ENCODE peak calls at places on chromosomes 16 and 17, in ten cellular contexts. H is GM20000, N is Calu3, O is AG10803, K is keratinocyte, P is left lung, R is heart left ventricle, I is A549, T is fibroblast of lung, U is GM06990. E is an unnamed sample.

GRCh38 chr16:24367186-24367585 is 111.1 kb downstream of the CACNG3 start:
- DNase-seq in H (no peak), N (no peak), O (no peak), K (no peak), P (no peak), R (no peak), I (no peak), T (no peak), U (no peak), E (no peak)

GRCh38 chr16:55042556-55043432 is 112.1 kb downstream of the IRX5 start:
- DNase-seq in H (no peak), N (no peak), O (no peak), K (no peak), P (no peak), R (no peak), I (no peak), T (no peak), U (no peak), E (no peak)

GRCh38 chr17:77827461-77827968 is 131.0 kb upstream of the TNRC6C start:
- DNase-seq in H (no peak), N (no peak), O (no peak), K (no peak), P (peak), R (no peak), I (no peak), T (no peak), U (no peak), E (no peak)

GRCh38 chr17:79387783-79388182 is 223.1 kb downstream of the RBFOX3 start:
- DNase-seq in H (no peak), N (no peak), O (no peak), K (no peak), P (no peak), R (no peak), I (no peak), T (no peak), U (no peak), E (no peak)

GRCh38 chr16:17275076-17275732 is 195.6 kb downstream of the XYLT1 start:
- DNase-seq in H (peak), N (peak), O (no peak), K (no peak), P (no peak), R (no peak), I (peak), T (no peak), U (no peak), E (no peak)

GRCh38 chr16:70736454-70737376 is 50.9 kb upstream of the MTSS2 start:
- DNase-seq in H (no peak), N (no peak), O (peak), K (no peak), P (peak), R (no peak), I (no peak), T (peak), U (no peak), E (no peak)

GRCh38 chr17:15351925-15352324 is 10.5 kb upstream of the TEKT3 start:
- DNase-seq in H (no peak), N (no peak), O (peak), K (peak), P (no peak), R (no peak), I (peak), T (peak), U (no peak), E (no peak)

GRCh38 chr17:4768281-4768680 is 3.4 kb upstream of the TM4SF5 start:
- DNase-seq in H (no peak), N (no peak), O (no peak), K (no peak), P (no peak), R (no peak), I (no peak), T (no peak), U (no peak), E (no peak)

GRCh38 chr17:48639982-48640857 is 14.1 kb upstream of the HOXB9 start:
- DNase-seq in H (no peak), N (no peak), O (no peak), K (no peak), P (no peak), R (no peak), I (no peak), T (no peak), U (no peak), E (no peak)

GRCh38 chr17:80319262-80319998 is 58.8 kb downstream of the RNF213 start:
- DNase-seq in H (no peak), N (no peak), O (no peak), K (no peak), P (no peak), R (no peak), I (no peak), T (no peak), U (no peak), E (no peak)

GRCh38 chr17:7837375-7838290 is 3.6 kb downstream of the KDM6B start:
- DNase-seq in H (no peak), N (no peak), O (no peak), K (no peak), P (no peak), R (no peak), I (no peak), T (no peak), U (no peak), E (no peak)

GRCh38 chr17:7046127-7046724 is 2.3 kb upstream of the SLC16A11 start:
- DNase-seq in H (no peak), N (peak), O (no peak), K (no peak), P (peak), R (no peak), I (no peak), T (no peak), U (no peak), E (no peak)

GRCh38 chr17:42979511-42980273 is at the start of gene PTGES3L:
- DNase-seq in H (peak), N (peak), O (no peak), K (no peak), P (no peak), R (peak), I (peak), T (peak), U (no peak), E (peak)

GRCh38 chr17:48162305-48162934 is 54.9 kb downstream of the SNX11 start:
- DNase-seq in H (no peak), N (no peak), O (no peak), K (no peak), P (no peak), R (no peak), I (peak), T (no peak), U (no peak), E (no peak)

GRCh38 chr17:14622622-14623101 is 321.8 kb downstream of the HS3ST3B1 start:
- DNase-seq in H (no peak), N (no peak), O (peak), K (peak), P (no peak), R (no peak), I (no peak), T (no peak), U (no peak), E (no peak)

GRCh38 chr17:73562896-73563295 is 81.3 kb downstream of the SDK2 start:
- DNase-seq in H (no peak), N (no peak), O (no peak), K (no peak), P (peak), R (no peak), I (no peak), T (no peak), U (no peak), E (no peak)

GRCh38 chr17:16287563-16288027 is 65.7 kb downstream of the CENPV start:
- DNase-seq in H (peak), N (peak), O (peak), K (no peak), P (no peak), R (no peak), I (no peak), T (peak), U (peak), E (peak)

GRCh38 chr17:8838551-8839095 is 28.9 kb downstream of the PIK3R6 start:
- DNase-seq in H (no peak), N (no peak), O (no peak), K (no peak), P (no peak), R (no peak), I (no peak), T (no peak), U (no peak), E (no peak)

GRCh38 chr17:56675876-56676660 is 82.6 kb downstream of the NOG start:
- DNase-seq in H (no peak), N (no peak), O (no peak), K (no peak), P (no peak), R (no peak), I (no peak), T (no peak), U (no peak), E (no peak)

GRCh38 chr17:58282442-58282841 is 1.7 kb upstream of the MPO start:
- DNase-seq in H (no peak), N (no peak), O (no peak), K (no peak), P (no peak), R (no peak), I (no peak), T (no peak), U (no peak), E (no peak)

GRCh38 chr17:149897-150575 is 12.7 kb downstream of the SCGB1C2 start:
- DNase-seq in H (no peak), N (peak), O (no peak), K (no peak), P (peak), R (no peak), I (no peak), T (no peak), U (no peak), E (no peak)

GRCh38 chr17:30808785-30809286 is 15.7 kb downstream of the CRLF3 start:
- DNase-seq in H (peak), N (no peak), O (no peak), K (no peak), P (no peak), R (no peak), I (no peak), T (no peak), U (peak), E (peak)

GRCh38 chr16:56450275-56450889 is 750 bp downstream of the NUDT21 start:
- DNase-seq in H (no peak), N (no peak), O (peak), K (no peak), P (no peak), R (no peak), I (no peak), T (peak), U (peak), E (no peak)

GRCh38 chr17:77750427-77751043 is 208.0 kb upstream of the TNRC6C start:
- DNase-seq in H (no peak), N (no peak), O (no peak), K (no peak), P (no peak), R (no peak), I (no peak), T (no peak), U (no peak), E (no peak)

GRCh38 chr17:58329035-58329807 is 626 bp upstream of the TSPOAP1 start:
- DNase-seq in H (peak), N (no peak), O (no peak), K (no peak), P (peak), R (peak), I (no peak), T (no peak), U (peak), E (peak)

GRCh38 chr16:85425061-85425662 is 188.0 kb upstream of the GSE1 start:
- DNase-seq in H (no peak), N (no peak), O (no peak), K (no peak), P (peak), R (peak), I (no peak), T (no peak), U (no peak), E (no peak)

DNA sequence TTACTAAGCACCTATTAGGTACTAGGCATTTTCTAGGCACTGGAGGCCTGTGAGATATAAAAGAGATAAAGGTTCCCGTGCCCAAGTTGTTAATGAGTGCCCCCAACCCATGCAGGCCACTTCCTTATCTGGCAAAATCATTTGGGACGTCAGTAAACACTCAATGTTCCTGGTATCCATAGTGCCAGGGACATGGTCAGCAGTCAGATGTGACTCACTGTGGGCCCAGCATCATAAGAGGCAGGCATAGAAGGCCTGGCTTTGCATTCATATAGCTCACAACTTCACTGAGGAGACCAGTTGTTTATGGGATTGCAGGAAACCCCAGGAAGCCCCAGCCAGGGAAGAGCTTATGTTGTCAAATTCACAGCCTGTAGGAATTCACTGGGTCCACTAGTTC is 81.1 kb downstream of the MRC2 start:
- DNase-seq in H (no peak), N (no peak), O (no peak), K (no peak), P (no peak), R (no peak), I (no peak), T (peak), U (no peak), E (no peak)
- TF ChIP-seq CTCF in H (no peak), N (no peak), O (no peak), K (no peak), P (no peak), R (no peak), I (no peak), T (no peak), U (no peak), E (no peak)

GRCh38 chr17:39835038-39835786 is 28.9 kb downstream of the IKZF3 start:
- DNase-seq in H (no peak), N (peak), O (no peak), K (no peak), P (no peak), R (no peak), I (no peak), T (no peak), U (no peak), E (no peak)
- TF ChIP-seq CTCF in H (no peak), N (no peak), O (no peak), K (peak), P (no peak), R (no peak), I (no peak), T (no peak), U (peak), E (no peak)

GRCh38 chr17:54968954-54969400 is 412 bp downstream of the STXBP4 start:
- DNase-seq in H (peak), N (peak), O (peak), K (no peak), P (peak), R (no peak), I (no peak), T (peak), U (no peak), E (peak)

GRCh38 chr17:54969658-54970572 is 1.4 kb downstream of the STXBP4 start:
- DNase-seq in H (no peak), N (no peak), O (no peak), K (no peak), P (no peak), R (no peak), I (no peak), T (no peak), U (no peak), E (no peak)

GRCh38 chr17:54968259-54968953 is at the start of the genes COX11 and STXBP4:
- DNase-seq in H (peak), N (peak), O (peak), K (peak), P (peak), R (peak), I (peak), T (peak), U (peak), E (peak)

GRCh38 chr17:54971147-54971546 is 2.6 kb downstream of the STXBP4 start:
- DNase-seq in H (no peak), N (no peak), O (no peak), K (no peak), P (no peak), R (no peak), I (no peak), T (no peak), U (no peak), E (no peak)

DNA sequence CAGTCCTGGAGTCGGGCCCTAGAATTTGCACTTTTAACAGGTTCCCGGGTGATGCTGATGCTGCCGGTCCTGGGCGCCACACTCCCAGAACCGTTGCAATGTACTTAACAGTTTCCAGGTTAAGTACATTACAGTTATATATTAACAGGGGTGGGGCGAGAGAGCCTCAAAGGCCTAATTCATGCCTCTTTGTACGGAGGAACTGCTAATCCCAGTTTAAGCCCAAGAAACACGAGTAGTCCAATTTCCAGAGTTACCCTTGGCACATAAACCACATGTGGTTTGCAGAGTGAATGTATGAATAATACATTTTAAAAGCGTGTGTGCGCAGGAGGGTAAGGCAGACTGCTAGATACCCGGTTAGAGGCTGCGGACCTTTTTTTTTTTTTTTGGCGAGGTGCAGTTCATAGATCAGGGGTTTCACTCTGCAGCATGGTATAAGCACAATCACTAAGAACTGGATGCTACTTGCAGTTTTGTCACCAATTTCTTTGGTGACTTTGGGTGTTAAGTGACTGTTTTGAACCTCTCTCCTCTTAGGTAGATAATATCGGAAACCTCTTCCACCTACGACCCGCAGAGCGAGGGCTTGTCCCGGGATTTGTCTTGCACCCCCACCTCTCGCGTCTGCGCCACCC is 714 bp downstream of the COX11 start:
- DNase-seq in H (peak), N (peak), O (peak), K (no peak), P (no peak), R (no peak), I (peak), T (peak), U (no peak), E (peak)
- TF ChIP-seq CTCF in H (no peak), N (no peak), O (no peak), K (no peak), P (no peak), R (no peak), I (peak), T (no peak), U (peak), E (no peak)

DNA sequence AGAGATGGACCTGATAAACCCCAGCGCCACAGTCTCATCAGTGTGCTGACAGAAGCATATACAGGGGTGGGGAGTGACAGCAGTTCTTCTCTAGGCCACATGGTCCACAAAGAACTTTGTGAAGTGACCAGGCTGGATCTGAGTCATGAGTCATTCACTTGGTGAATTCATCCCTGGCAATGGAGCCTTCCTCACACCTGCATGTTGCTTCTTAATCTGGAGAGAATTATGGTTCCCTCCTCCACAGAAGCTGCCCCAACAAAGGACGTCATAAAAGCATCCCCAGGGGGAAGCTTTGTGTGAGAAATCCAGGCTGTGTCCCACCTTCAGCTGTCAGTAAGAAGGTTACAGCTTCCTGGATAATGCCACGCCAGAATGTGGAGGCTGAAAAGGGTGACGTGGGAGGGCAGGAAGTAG is 215.6 kb upstream of the MAF start:
- DNase-seq in H (no peak), N (no peak), O (no peak), K (no peak), P (no peak), R (peak), I (no peak), T (no peak), U (no peak), E (no peak)
- TF ChIP-seq CTCF in H (no peak), N (no peak), O (no peak), K (no peak), P (no peak), R (no peak), I (no peak), T (no peak), U (no peak), E (no peak)

GRCh38 chr17:59607061-59607460 is 12.6 kb upstream of the CLTC start:
- DNase-seq in H (no peak), N (no peak), O (no peak), K (no peak), P (no peak), R (no peak), I (no peak), T (no peak), U (no peak), E (no peak)

GRCh38 chr17:59611503-59611902 is 8.2 kb upstream of the CLTC start:
- DNase-seq in H (no peak), N (no peak), O (no peak), K (no peak), P (no peak), R (no peak), I (no peak), T (no peak), U (no peak), E (no peak)

DNA sequence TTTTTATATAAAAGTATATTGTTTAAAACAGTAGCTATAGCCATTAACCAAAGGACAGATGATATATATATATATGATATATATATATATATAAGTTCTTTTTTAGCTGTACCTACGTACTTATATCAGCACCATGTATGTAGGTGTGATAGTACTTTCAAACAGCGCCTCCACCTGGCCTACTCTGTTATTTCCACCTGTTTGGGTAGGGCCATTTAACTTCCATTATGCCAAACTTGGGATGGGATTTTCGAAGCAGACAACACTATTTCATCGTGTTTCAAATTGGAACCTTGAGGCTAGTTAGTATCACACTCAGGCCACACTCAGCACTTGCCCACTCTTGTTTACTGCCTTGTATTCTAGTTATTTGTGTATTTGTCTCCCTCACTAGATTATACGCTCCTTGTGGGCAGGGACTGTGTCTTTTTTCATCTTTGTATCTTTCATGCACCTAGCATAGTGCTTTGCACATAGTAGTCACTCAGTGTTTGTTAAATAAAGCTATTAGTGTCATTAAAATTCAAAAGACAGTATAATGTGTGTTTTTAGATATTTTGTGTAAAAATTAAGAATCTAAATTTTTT is 11.8 kb upstream of the CLTC start:
- DNase-seq in H (no peak), N (no peak), O (no peak), K (no peak), P (no peak), R (no peak), I (no peak), T (no peak), U (no peak), E (no peak)
- TF ChIP-seq CTCF in H (no peak), N (no peak), O (no peak), K (no peak), P (no peak), R (no peak), I (peak), T (peak), U (peak), E (no peak)